ENCODE peak calls at places on chromosome 13, in four cellular contexts. One of them, this sample, is unnamed.
A peak's percentile ranks its signal among the peaks of the same experiment; 100 is the strongest.

GRCh38 chr13:41411536-41411935 is 45.8 kb upstream of the RGCC start:
- DNase-seq in lung microvascular endothelial cell: peak; percentile 44
- DNase-seq in lung: no peak
- DNase-seq in occipital lobe: peak; percentile 7
- DNase-seq in this sample: peak; percentile 34

GRCh38 chr13:46172531-46172991 is 9.4 kb downstream of the LCP1 start:
- DNase-seq in lung microvascular endothelial cell: no peak
- DNase-seq in lung: no peak
- DNase-seq in occipital lobe: no peak
- DNase-seq in this sample: peak; percentile 45

GRCh38 chr13:48216204-48216711 is 16.7 kb upstream of the ITM2B start:
- DNase-seq in lung microvascular endothelial cell: no peak
- DNase-seq in occipital lobe: no peak
- DNase-seq in lung: no peak
- DNase-seq in this sample: no peak

GRCh38 chr13:34360702-34361101 is 542.8 kb downstream of the RFC3 start:
- DNase-seq in lung microvascular endothelial cell: no peak
- DNase-seq in lung: no peak
- DNase-seq in occipital lobe: no peak
- DNase-seq in this sample: no peak

GRCh38 chr13:71577127-71577526 is 289.9 kb downstream of the DACH1 start:
- DNase-seq in lung microvascular endothelial cell: no peak
- DNase-seq in occipital lobe: no peak
- DNase-seq in lung: no peak
- DNase-seq in this sample: no peak

GRCh38 chr13:100075700-100076587 is 12.9 kb upstream of the PCCA start:
- DNase-seq in occipital lobe: no peak
- DNase-seq in lung microvascular endothelial cell: no peak
- DNase-seq in lung: no peak
- DNase-seq in this sample: no peak

GRCh38 chr13:63307239-63307638 is 1891.6 kb upstream of the PCDH20 start:
- DNase-seq in lung microvascular endothelial cell: no peak
- DNase-seq in lung: no peak
- DNase-seq in occipital lobe: no peak
- DNase-seq in this sample: no peak

GRCh38 chr13:28495586-28496564 is 947 bp upstream of the FLT1 start:
- DNase-seq in lung: no peak
- DNase-seq in lung microvascular endothelial cell: no peak
- DNase-seq in occipital lobe: no peak
- DNase-seq in this sample: no peak

GRCh38 chr13:36418022-36418805 is 14.1 kb upstream of the CCNA1 start:
- DNase-seq in lung microvascular endothelial cell: no peak
- DNase-seq in occipital lobe: no peak
- DNase-seq in lung: no peak
- DNase-seq in this sample: no peak

GRCh38 chr13:112781287-112781686 is 91.4 kb downstream of the ATP11A start:
- DNase-seq in lung microvascular endothelial cell: peak; percentile 18
- DNase-seq in occipital lobe: no peak
- DNase-seq in lung: no peak
- DNase-seq in this sample: no peak

GRCh38 chr13:49669735-49670309 is 21.5 kb downstream of the EBPL start:
- DNase-seq in occipital lobe: peak; percentile 24
- DNase-seq in lung: peak; percentile 44
- DNase-seq in lung microvascular endothelial cell: peak; percentile 91
- DNase-seq in this sample: peak; percentile 67

GRCh38 chr13:110312669-110313031 is 5.6 kb downstream of the COL4A2 start:
- DNase-seq in lung: no peak
- DNase-seq in lung microvascular endothelial cell: no peak
- DNase-seq in occipital lobe: no peak
- DNase-seq in this sample: no peak

GRCh38 chr13:95603887-95604533 is 40.5 kb downstream of the DZIP1 start:
- DNase-seq in lung: no peak
- DNase-seq in occipital lobe: peak; percentile 21
- DNase-seq in lung microvascular endothelial cell: peak; percentile 68
- DNase-seq in this sample: no peak

GRCh38 chr13:34523401-34523800 is 418.7 kb upstream of the NBEA start:
- DNase-seq in occipital lobe: no peak
- DNase-seq in lung: no peak
- DNase-seq in lung microvascular endothelial cell: no peak
- DNase-seq in this sample: no peak

GRCh38 chr13:36345438-36346221 is 564 bp downstream of the SPART start:
- DNase-seq in lung microvascular endothelial cell: peak; percentile 67
- DNase-seq in occipital lobe: peak; percentile 58
- DNase-seq in lung: peak; percentile 68
- DNase-seq in this sample: peak; percentile 80

GRCh38 chr13:59510377-59510776 is 653.4 kb downstream of the DIAPH3 start:
- DNase-seq in lung: no peak
- DNase-seq in occipital lobe: no peak
- DNase-seq in lung microvascular endothelial cell: no peak
- DNase-seq in this sample: no peak

GRCh38 chr13:50521750-50522149 is 321.7 kb downstream of the DLEU7 start:
- DNase-seq in lung microvascular endothelial cell: no peak
- DNase-seq in lung: no peak
- DNase-seq in occipital lobe: no peak
- DNase-seq in this sample: no peak

GRCh38 chr13:113126265-113127150 is 3.9 kb downstream of the F10 start:
- DNase-seq in lung: no peak
- DNase-seq in occipital lobe: no peak
- DNase-seq in lung microvascular endothelial cell: no peak
- DNase-seq in this sample: no peak

GRCh38 chr13:70104481-70104880 is 3.1 kb upstream of the ATXN8OS start:
- DNase-seq in lung microvascular endothelial cell: no peak
- DNase-seq in occipital lobe: no peak
- DNase-seq in lung: no peak
- DNase-seq in this sample: no peak

GRCh38 chr13:105969761-105970160 is 565.7 kb downstream of the EFNB2 start:
- DNase-seq in occipital lobe: no peak
- DNase-seq in lung: no peak
- DNase-seq in lung microvascular endothelial cell: no peak
- DNase-seq in this sample: no peak

GRCh38 chr13:52809310-52809769 is 39.1 kb downstream of the PCDH8 start:
- DNase-seq in occipital lobe: no peak
- DNase-seq in lung: peak; percentile 51
- DNase-seq in lung microvascular endothelial cell: peak; percentile 69
- DNase-seq in this sample: peak; percentile 49

GRCh38 chr13:106291006-106291405 is 244.5 kb downstream of the EFNB2 start:
- DNase-seq in occipital lobe: no peak
- DNase-seq in lung: no peak
- DNase-seq in lung microvascular endothelial cell: no peak
- DNase-seq in this sample: no peak